ENCODE peak calls at places on chromosome 17, in seven cellular contexts. One of them, this sample, is unnamed.

GRCh38 chr17:81392909-81393654 is 2.2 kb upstream of the BAHCC1 start:
- DNase-seq in DND-41: no peak
- DNase-seq in neural progenitor cell: peak; percentile 88
- DNase-seq in breast epithelium: no peak
- DNase-seq in aorta: no peak
- DNase-seq in MM.1S: no peak
- DNase-seq in neuronal stem cell: no peak
- DNase-seq in this sample: no peak

GRCh38 chr17:27946521-27946920 is 53.4 kb upstream of the LYRM9 start:
- DNase-seq in DND-41: no peak
- DNase-seq in neural progenitor cell: no peak
- DNase-seq in breast epithelium: no peak
- DNase-seq in aorta: no peak
- DNase-seq in MM.1S: no peak
- DNase-seq in neuronal stem cell: no peak
- DNase-seq in this sample: no peak

GRCh38 chr17:57442401-57442823 is 186.1 kb downstream of the MSI2 start:
- DNase-seq in DND-41: peak; percentile 57
- DNase-seq in neural progenitor cell: no peak
- DNase-seq in breast epithelium: no peak
- DNase-seq in aorta: no peak
- DNase-seq in MM.1S: no peak
- DNase-seq in neuronal stem cell: no peak
- DNase-seq in this sample: no peak

GRCh38 chr17:16419074-16419928 is 3.9 kb downstream of the TRPV2 start:
- DNase-seq in DND-41: no peak
- DNase-seq in neural progenitor cell: no peak
- DNase-seq in breast epithelium: no peak
- DNase-seq in aorta: no peak
- DNase-seq in MM.1S: no peak
- DNase-seq in neuronal stem cell: no peak
- DNase-seq in this sample: no peak

GRCh38 chr17:14616508-14616907 is 315.6 kb downstream of the HS3ST3B1 start:
- DNase-seq in DND-41: no peak
- DNase-seq in neural progenitor cell: no peak
- DNase-seq in breast epithelium: no peak
- DNase-seq in aorta: no peak
- DNase-seq in MM.1S: no peak
- DNase-seq in neuronal stem cell: no peak
- DNase-seq in this sample: no peak

GRCh38 chr17:6556121-6557039 is at the start of gene PITPNM3:
- DNase-seq in DND-41: no peak
- DNase-seq in neural progenitor cell: peak; percentile 72
- DNase-seq in breast epithelium: no peak
- DNase-seq in aorta: peak; percentile 66
- DNase-seq in MM.1S: no peak
- DNase-seq in neuronal stem cell: no peak
- DNase-seq in this sample: no peak

GRCh38 chr17:33927732-33928133 is 327.4 kb upstream of the CCL2 start:
- DNase-seq in DND-41: no peak
- DNase-seq in neural progenitor cell: peak; percentile 36
- DNase-seq in breast epithelium: no peak
- DNase-seq in aorta: no peak
- DNase-seq in MM.1S: peak; percentile 9
- DNase-seq in neuronal stem cell: no peak
- DNase-seq in this sample: no peak

GRCh38 chr17:43877031-43877430 is 30.1 kb downstream of the CD300LG start:
- DNase-seq in DND-41: no peak
- DNase-seq in neural progenitor cell: no peak
- DNase-seq in breast epithelium: no peak
- DNase-seq in aorta: no peak
- DNase-seq in MM.1S: no peak
- DNase-seq in neuronal stem cell: no peak
- DNase-seq in this sample: no peak

GRCh38 chr17:62965649-62966425 is at the start of gene TANC2:
- DNase-seq in DND-41: peak; percentile 79
- DNase-seq in neural progenitor cell: peak; percentile 90
- DNase-seq in breast epithelium: peak; percentile 67
- DNase-seq in aorta: peak; percentile 92
- DNase-seq in MM.1S: peak; percentile 75
- DNase-seq in neuronal stem cell: peak; percentile 67
- DNase-seq in this sample: peak; percentile 65

GRCh38 chr17:68036304-68037147 is 991 bp downstream of the KPNA2 start:
- DNase-seq in DND-41: no peak
- DNase-seq in neural progenitor cell: no peak
- DNase-seq in breast epithelium: no peak
- DNase-seq in aorta: no peak
- DNase-seq in MM.1S: no peak
- DNase-seq in neuronal stem cell: no peak
- DNase-seq in this sample: no peak

GRCh38 chr17:1413281-1413791 is 13.3 kb upstream of the YWHAE start:
- DNase-seq in DND-41: no peak
- DNase-seq in neural progenitor cell: no peak
- DNase-seq in breast epithelium: no peak
- DNase-seq in aorta: peak; percentile 89
- DNase-seq in MM.1S: no peak
- DNase-seq in neuronal stem cell: no peak
- DNase-seq in this sample: no peak

GRCh38 chr17:81579821-81580321 is 27.7 kb upstream of the FAAP100 start:
- DNase-seq in DND-41: no peak
- DNase-seq in neural progenitor cell: no peak
- DNase-seq in breast epithelium: no peak
- DNase-seq in aorta: no peak
- DNase-seq in MM.1S: no peak
- DNase-seq in neuronal stem cell: no peak
- DNase-seq in this sample: no peak

GRCh38 chr17:2058521-2059124 is 3.7 kb downstream of the HIC1 start:
- DNase-seq in DND-41: no peak
- DNase-seq in neural progenitor cell: no peak
- DNase-seq in breast epithelium: no peak
- DNase-seq in aorta: peak; percentile 91
- DNase-seq in MM.1S: peak; percentile 62
- DNase-seq in neuronal stem cell: no peak
- DNase-seq in this sample: peak; percentile 37

GRCh38 chr17:6910987-6911603 is 79.6 kb upstream of the TEKT1 start:
- DNase-seq in DND-41: no peak
- DNase-seq in neural progenitor cell: peak; percentile 62
- DNase-seq in breast epithelium: no peak
- DNase-seq in aorta: no peak
- DNase-seq in MM.1S: peak; percentile 41
- DNase-seq in neuronal stem cell: no peak
- DNase-seq in this sample: no peak

GRCh38 chr17:73091410-73091769 is 1.1 kb downstream of the SLC39A11 start:
- DNase-seq in DND-41: no peak
- DNase-seq in neural progenitor cell: no peak
- DNase-seq in breast epithelium: no peak
- DNase-seq in aorta: no peak
- DNase-seq in MM.1S: no peak
- DNase-seq in neuronal stem cell: no peak
- DNase-seq in this sample: no peak

GRCh38 chr17:72804949-72805348 is 287.5 kb downstream of the SLC39A11 start:
- DNase-seq in DND-41: no peak
- DNase-seq in neural progenitor cell: no peak
- DNase-seq in breast epithelium: no peak
- DNase-seq in aorta: no peak
- DNase-seq in MM.1S: no peak
- DNase-seq in neuronal stem cell: no peak
- DNase-seq in this sample: no peak

GRCh38 chr17:16286009-16286946 is 67.0 kb downstream of the CENPV start:
- DNase-seq in DND-41: peak; percentile 43
- DNase-seq in neural progenitor cell: peak; percentile 68
- DNase-seq in breast epithelium: peak; percentile 64
- DNase-seq in aorta: peak; percentile 92
- DNase-seq in MM.1S: no peak
- DNase-seq in neuronal stem cell: peak; percentile 30
- DNase-seq in this sample: peak; percentile 47

GRCh38 chr17:304461-304860 is 48.1 kb downstream of the RPH3AL start:
- DNase-seq in DND-41: no peak
- DNase-seq in neural progenitor cell: peak; percentile 71
- DNase-seq in breast epithelium: no peak
- DNase-seq in aorta: no peak
- DNase-seq in MM.1S: no peak
- DNase-seq in neuronal stem cell: peak; percentile 44
- DNase-seq in this sample: no peak

GRCh38 chr17:8900207-8900606 is 32.7 kb upstream of the PIK3R6 start:
- DNase-seq in DND-41: no peak
- DNase-seq in neural progenitor cell: no peak
- DNase-seq in breast epithelium: no peak
- DNase-seq in aorta: no peak
- DNase-seq in MM.1S: no peak
- DNase-seq in neuronal stem cell: no peak
- DNase-seq in this sample: no peak

GRCh38 chr17:57600092-57600491 is 145.0 kb downstream of the CCDC182 start:
- DNase-seq in DND-41: peak; percentile 89
- DNase-seq in neural progenitor cell: no peak
- DNase-seq in breast epithelium: no peak
- DNase-seq in aorta: no peak
- DNase-seq in MM.1S: peak; percentile 31
- DNase-seq in neuronal stem cell: no peak
- DNase-seq in this sample: no peak

DNA sequence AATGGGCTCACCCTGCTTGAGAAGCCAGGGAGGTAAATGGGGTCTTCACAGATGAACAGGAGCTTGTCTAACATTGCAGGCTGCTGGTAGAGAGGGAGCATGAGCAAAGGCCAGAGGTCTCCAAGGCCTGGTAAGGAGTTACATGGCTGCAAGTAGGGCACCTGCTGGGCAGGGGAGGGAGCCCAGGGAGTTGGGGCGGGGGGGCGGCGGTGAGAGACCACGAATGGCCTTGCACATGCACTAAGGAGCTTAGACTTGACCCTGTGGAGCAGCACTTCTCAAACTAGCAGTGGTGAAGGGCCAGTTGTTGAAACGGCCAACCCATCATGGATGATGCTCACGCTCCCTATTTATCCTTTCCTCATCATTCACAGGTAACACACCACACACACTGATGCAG is 38.4 kb downstream of the ERN1 start:
- DNase-seq in DND-41: no peak
- DNase-seq in neural progenitor cell: no peak
- DNase-seq in breast epithelium: no peak
- DNase-seq in aorta: no peak
- DNase-seq in MM.1S: no peak
- DNase-seq in neuronal stem cell: no peak
- DNase-seq in this sample: no peak
- H3K27ac ChIP-seq in DND-41: no peak overlapping the region
- H3K27ac ChIP-seq in neural progenitor cell: no peak overlapping the region
- H3K27ac ChIP-seq in breast epithelium: no peak overlapping the region
- H3K27ac ChIP-seq in aorta: no peak overlapping the region
- H3K27ac ChIP-seq in MM.1S: peak overlapping the region; percentile 98
- H3K27ac ChIP-seq in neuronal stem cell: no peak overlapping the region
- H3K27ac ChIP-seq in this sample: peak overlapping the region; percentile 31

GRCh38 chr17:75695830-75696271 is 25.4 kb upstream of the ITGB4 start:
- DNase-seq in DND-41: no peak
- DNase-seq in neural progenitor cell: no peak
- DNase-seq in breast epithelium: no peak
- DNase-seq in aorta: no peak
- DNase-seq in MM.1S: no peak
- DNase-seq in neuronal stem cell: no peak
- DNase-seq in this sample: no peak
- H3K4me1 ChIP-seq in DND-41: no peaks in the 10 kb centered on the region
- H3K4me1 ChIP-seq in neural progenitor cell: peaks cover 30% of the 10 kb centered on the region
- H3K4me1 ChIP-seq in breast epithelium: peaks cover 29% of the 10 kb centered on the region
- H3K4me1 ChIP-seq in aorta: no peaks in the 10 kb centered on the region
- H3K4me1 ChIP-seq in MM.1S: peaks cover 2% of the 10 kb centered on the region
- H3K4me1 ChIP-seq in neuronal stem cell: no peaks in the 10 kb centered on the region
- H3K4me1 ChIP-seq in this sample: no peaks in the 10 kb centered on the region

GRCh38 chr17:38872671-38873385 is 3.0 kb downstream of the LASP1 start:
- DNase-seq in DND-41: no peak
- DNase-seq in neural progenitor cell: no peak
- DNase-seq in breast epithelium: no peak
- DNase-seq in aorta: no peak
- DNase-seq in MM.1S: no peak
- DNase-seq in neuronal stem cell: no peak
- DNase-seq in this sample: no peak

GRCh38 chr17:38873646-38874380 is 4.0 kb downstream of the LASP1 start:
- DNase-seq in DND-41: no peak
- DNase-seq in neural progenitor cell: peak; percentile 4
- DNase-seq in breast epithelium: no peak
- DNase-seq in aorta: no peak
- DNase-seq in MM.1S: no peak
- DNase-seq in neuronal stem cell: no peak
- DNase-seq in this sample: no peak

GRCh38 chr17:38875477-38876080 is 5.7 kb downstream of the LASP1 start:
- DNase-seq in DND-41: no peak
- DNase-seq in neural progenitor cell: no peak
- DNase-seq in breast epithelium: no peak
- DNase-seq in aorta: no peak
- DNase-seq in MM.1S: no peak
- DNase-seq in neuronal stem cell: no peak
- DNase-seq in this sample: no peak

GRCh38 chr17:38877130-38877851 is 7.4 kb downstream of the LASP1 start:
- DNase-seq in DND-41: peak; percentile 78
- DNase-seq in neural progenitor cell: peak; percentile 68
- DNase-seq in breast epithelium: no peak
- DNase-seq in aorta: no peak
- DNase-seq in MM.1S: peak; percentile 52
- DNase-seq in neuronal stem cell: no peak
- DNase-seq in this sample: no peak

DNA sequence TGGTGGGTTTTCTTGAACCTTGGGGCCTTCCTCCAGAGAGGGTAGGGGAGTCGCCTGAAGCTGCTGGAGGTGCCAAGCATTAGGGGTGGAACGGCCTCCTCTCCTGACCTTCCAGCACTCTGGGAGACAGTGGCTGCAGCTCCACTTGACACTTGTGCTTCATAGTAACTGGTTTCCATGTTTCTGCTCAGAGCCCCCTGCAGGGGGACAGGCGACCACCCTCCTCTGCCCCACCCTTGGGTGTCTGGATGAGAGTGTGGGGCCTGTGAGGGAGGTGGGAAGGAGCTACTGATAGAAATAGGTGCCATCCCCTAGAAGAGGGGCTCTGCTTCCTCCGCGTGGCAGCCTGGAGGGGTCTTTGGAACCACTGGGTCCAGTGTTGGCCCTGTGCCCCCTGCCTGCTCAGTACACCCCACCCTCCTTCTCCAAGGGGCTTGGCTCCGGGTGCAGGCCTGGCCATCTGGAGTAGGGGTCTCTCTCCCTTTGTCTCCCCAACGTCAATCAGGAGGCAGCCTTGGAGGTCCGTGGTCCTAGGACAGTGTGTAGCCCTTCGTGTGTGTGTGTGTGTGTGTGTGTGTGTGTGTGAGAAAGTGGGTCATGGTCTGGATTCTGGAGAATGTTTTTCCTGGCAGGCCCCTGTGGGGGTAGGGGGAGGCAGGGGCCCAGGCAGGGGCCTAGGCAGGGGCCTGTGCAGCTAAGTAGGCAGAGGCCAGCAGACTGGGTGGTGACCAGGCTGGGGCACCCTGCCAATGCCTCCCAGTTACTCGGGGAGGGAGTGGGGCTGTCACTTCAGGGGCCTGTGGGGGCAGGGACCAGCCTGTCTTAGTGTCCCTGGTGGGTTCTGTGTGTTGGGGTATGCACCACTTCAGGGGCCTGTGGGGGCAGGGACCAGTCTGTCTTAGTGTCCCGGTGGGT is 4.9 kb downstream of the LASP1 start:
- DNase-seq in DND-41: no peak
- DNase-seq in neural progenitor cell: no peak
- DNase-seq in breast epithelium: no peak
- DNase-seq in aorta: peak; percentile 87
- DNase-seq in MM.1S: no peak
- DNase-seq in neuronal stem cell: no peak
- DNase-seq in this sample: no peak
- H3K4me3 ChIP-seq in DND-41: no peak overlapping the region
- H3K4me3 ChIP-seq in neural progenitor cell: no peak overlapping the region
- H3K4me3 ChIP-seq in breast epithelium: no peak overlapping the region
- H3K4me3 ChIP-seq in aorta: no peak overlapping the region
- H3K4me3 ChIP-seq in MM.1S: no peak overlapping the region
- H3K4me3 ChIP-seq in neuronal stem cell: no peak overlapping the region
- H3K4me3 ChIP-seq in this sample: no peak overlapping the region

GRCh38 chr17:34999456-34999855 is 19.1 kb downstream of the LIG3 start:
- DNase-seq in DND-41: no peak
- DNase-seq in neural progenitor cell: no peak
- DNase-seq in breast epithelium: no peak
- DNase-seq in aorta: no peak
- DNase-seq in MM.1S: no peak
- DNase-seq in neuronal stem cell: no peak
- DNase-seq in this sample: no peak
- H3K27ac ChIP-seq in DND-41: no peak overlapping the region
- H3K27ac ChIP-seq in neural progenitor cell: no peak overlapping the region
- H3K27ac ChIP-seq in breast epithelium: no peak overlapping the region
- H3K27ac ChIP-seq in aorta: no peak overlapping the region
- H3K27ac ChIP-seq in MM.1S: no peak overlapping the region
- H3K27ac ChIP-seq in neuronal stem cell: no peak overlapping the region
- H3K27ac ChIP-seq in this sample: no peak overlapping the region

This sample was measured in effector memory CD4-positive, alpha-beta T cell.